ENCODE peak calls at places on chromosome 19, in eight cellular contexts. C is Ammon's horn; X is stimulated activated CD4-positive, alpha-beta T cell treated with anti-CD3 and anti-CD28 coated beads, Interleukin-15, amount 100 ng/mL, for 1 hour; T is naive thymus-derived CD8-positive, alpha-beta T cell; N is stimulated activated CD8-positive, alpha-beta memory T cell treated with anti-CD3 and anti-CD28 coated beads, Interleukin-2, amount 100 ng/mL, for 48 hours; B is epithelial cell of esophagus; G is activated naive CD8-positive, alpha-beta T cell treated with anti-CD3 and anti-CD28 coated beads, Interleukin-2, amount 50 U/mL, for 24 hours; H is CD8-positive, alpha-beta memory T cell. I is an unnamed sample.

GRCh38 chr19:15115762-15116615 is 8.8 kb downstream of the SYDE1 start:
- DNase-seq in B (no peak), C (no peak), G (no peak), N (no peak), T (no peak), X (no peak), H (no peak), I (no peak)

GRCh38 chr19:17294051-17294891 is 9.0 kb downstream of the ABHD8 start:
- DNase-seq in H (peak), N (no peak), G (peak), T (no peak), C (no peak), B (peak), X (no peak), I (no peak)

GRCh38 chr19:51107406-51108065 is 673 bp downstream of the CTU1 start:
- DNase-seq in B (peak), X (no peak), C (no peak), N (no peak), G (no peak), T (no peak), H (no peak), I (no peak)

GRCh38 chr19:56868446-56868845 is 27.9 kb upstream of the PEG3 start:
- DNase-seq in B (no peak), H (no peak), T (no peak), G (no peak), N (no peak), C (no peak), X (no peak), I (no peak)

GRCh38 chr19:15318241-15318691 is 14.1 kb downstream of the BRD4 start:
- DNase-seq in B (no peak), C (no peak), H (no peak), X (no peak), T (no peak), N (no peak), G (no peak), I (no peak)

GRCh38 chr19:29404015-29404414 is 121.8 kb upstream of the VSTM2B start:
- DNase-seq in B (no peak), H (no peak), X (no peak), T (no peak), G (no peak), N (no peak), C (no peak), I (no peak)

GRCh38 chr19:20472854-20473253 is 92.7 kb downstream of the ZNF737 start:
- DNase-seq in N (no peak), T (no peak), H (no peak), G (no peak), C (no peak), X (no peak), B (no peak), I (no peak)

GRCh38 chr19:47176627-47177090 is 46.0 kb downstream of the SAE1 start:
- DNase-seq in T (peak), B (peak), X (no peak), H (peak), G (peak), N (no peak), C (no peak), I (no peak)

GRCh38 chr19:5230730-5231555 is 109.7 kb downstream of the PTPRS start:
- DNase-seq in T (no peak), H (no peak), C (no peak), G (no peak), N (no peak), B (no peak), X (no peak), I (no peak)

GRCh38 chr19:13018037-13018914 is 23.0 kb downstream of the NFIX start:
- DNase-seq in X (no peak), B (no peak), G (no peak), T (no peak), N (no peak), C (no peak), H (no peak), I (peak)

GRCh38 chr19:6527893-6528543 is 2.8 kb upstream of the TNFSF9 start:
- DNase-seq in T (no peak), H (no peak), N (no peak), C (no peak), G (no peak), X (no peak), B (no peak), I (no peak)

GRCh38 chr19:46951236-46951986 is 68.2 kb upstream of the NPAS1 start:
- DNase-seq in N (no peak), C (peak), H (no peak), B (peak), X (no peak), T (no peak), G (peak), I (no peak)

GRCh38 chr19:13804830-13805683 is 9.8 kb downstream of the ZSWIM4 start:
- DNase-seq in T (no peak), H (no peak), B (no peak), N (no peak), G (no peak), X (no peak), C (no peak), I (no peak)

GRCh38 chr19:12939908-12940533 is 1.6 kb downstream of the CALR start:
- DNase-seq in G (no peak), H (no peak), N (no peak), T (no peak), B (no peak), C (no peak), X (no peak), I (no peak)

I was measured in hypothalamus.